ENCODE peak calls at places on chromosomes 4 and X, in eight cellular contexts. One of them, this sample, is unnamed.

GRCh38 chrX:13778916-13779315 is 38.0 kb downstream of the GPM6B start:
- DNase-seq in NT2/D1: no peak
- DNase-seq in right lobe of liver: no peak
- DNase-seq in tibial artery: no peak
- DNase-seq in GM12865: no peak
- DNase-seq in CD8-positive, alpha-beta memory T cell: no peak
- DNase-seq in lung: no peak
- DNase-seq in fibroblast of lung: peak
- DNase-seq in this sample: peak

GRCh38 chr4:73998040-73999011 is at the start of gene CXCL5:
- DNase-seq in NT2/D1: no peak
- DNase-seq in right lobe of liver: peak
- DNase-seq in tibial artery: no peak
- DNase-seq in GM12865: no peak
- DNase-seq in CD8-positive, alpha-beta memory T cell: no peak
- DNase-seq in lung: no peak
- DNase-seq in fibroblast of lung: peak
- DNase-seq in this sample: no peak

GRCh38 chr4:66045913-66046312 is 375.6 kb upstream of the EPHA5 start:
- DNase-seq in NT2/D1: no peak
- DNase-seq in right lobe of liver: no peak
- DNase-seq in tibial artery: no peak
- DNase-seq in GM12865: no peak
- DNase-seq in CD8-positive, alpha-beta memory T cell: no peak
- DNase-seq in lung: no peak
- DNase-seq in fibroblast of lung: no peak
- DNase-seq in this sample: no peak

GRCh38 chr4:173827707-173828106 is 297.7 kb upstream of the HAND2 start:
- DNase-seq in NT2/D1: no peak
- DNase-seq in right lobe of liver: no peak
- DNase-seq in tibial artery: no peak
- DNase-seq in GM12865: no peak
- DNase-seq in CD8-positive, alpha-beta memory T cell: no peak
- DNase-seq in lung: no peak
- DNase-seq in fibroblast of lung: no peak
- DNase-seq in this sample: peak

GRCh38 chr4:90349632-90350031 is 222.4 kb downstream of the CCSER1 start:
- DNase-seq in NT2/D1: no peak
- DNase-seq in right lobe of liver: no peak
- DNase-seq in tibial artery: no peak
- DNase-seq in GM12865: no peak
- DNase-seq in CD8-positive, alpha-beta memory T cell: no peak
- DNase-seq in lung: no peak
- DNase-seq in fibroblast of lung: peak
- DNase-seq in this sample: no peak

GRCh38 chr4:165207016-165207430 is 338 bp upstream of the KLHL2 start:
- DNase-seq in NT2/D1: no peak
- DNase-seq in right lobe of liver: peak
- DNase-seq in tibial artery: no peak
- DNase-seq in GM12865: peak
- DNase-seq in CD8-positive, alpha-beta memory T cell: peak
- DNase-seq in lung: no peak
- DNase-seq in fibroblast of lung: peak
- DNase-seq in this sample: peak

GRCh38 chr4:128862608-128863313 is 53.3 kb downstream of the JADE1 start:
- DNase-seq in NT2/D1: no peak
- DNase-seq in right lobe of liver: no peak
- DNase-seq in tibial artery: no peak
- DNase-seq in GM12865: peak
- DNase-seq in CD8-positive, alpha-beta memory T cell: peak
- DNase-seq in lung: no peak
- DNase-seq in fibroblast of lung: no peak
- DNase-seq in this sample: no peak

GRCh38 chr4:167031534-167032156 is 202.6 kb downstream of the SPOCK3 start:
- DNase-seq in NT2/D1: no peak
- DNase-seq in right lobe of liver: no peak
- DNase-seq in tibial artery: no peak
- DNase-seq in GM12865: no peak
- DNase-seq in CD8-positive, alpha-beta memory T cell: no peak
- DNase-seq in lung: no peak
- DNase-seq in fibroblast of lung: peak
- DNase-seq in this sample: no peak

GRCh38 chr4:61661960-61662359 is 461.8 kb downstream of the ADGRL3 start:
- DNase-seq in NT2/D1: no peak
- DNase-seq in right lobe of liver: no peak
- DNase-seq in tibial artery: no peak
- DNase-seq in GM12865: no peak
- DNase-seq in CD8-positive, alpha-beta memory T cell: no peak
- DNase-seq in lung: no peak
- DNase-seq in fibroblast of lung: no peak
- DNase-seq in this sample: no peak

GRCh38 chrX:129980540-129981206 is 1.8 kb upstream of the BCORL1 start:
- DNase-seq in NT2/D1: no peak
- DNase-seq in right lobe of liver: peak
- DNase-seq in tibial artery: peak
- DNase-seq in GM12865: peak
- DNase-seq in CD8-positive, alpha-beta memory T cell: no peak
- DNase-seq in lung: peak
- DNase-seq in fibroblast of lung: peak
- DNase-seq in this sample: peak

GRCh38 chr4:70992354-70992753 is 1.1 kb upstream of the DCK start:
- DNase-seq in NT2/D1: no peak
- DNase-seq in right lobe of liver: peak
- DNase-seq in tibial artery: no peak
- DNase-seq in GM12865: peak
- DNase-seq in CD8-positive, alpha-beta memory T cell: no peak
- DNase-seq in lung: no peak
- DNase-seq in fibroblast of lung: no peak
- DNase-seq in this sample: peak

GRCh38 chr4:67456577-67457196 is 88.6 kb downstream of the CENPC start:
- DNase-seq in NT2/D1: no peak
- DNase-seq in right lobe of liver: no peak
- DNase-seq in tibial artery: no peak
- DNase-seq in GM12865: no peak
- DNase-seq in CD8-positive, alpha-beta memory T cell: no peak
- DNase-seq in lung: no peak
- DNase-seq in fibroblast of lung: no peak
- DNase-seq in this sample: no peak

GRCh38 chr4:82790060-82790660 is 8.4 kb downstream of the SCD5 start:
- DNase-seq in NT2/D1: no peak
- DNase-seq in right lobe of liver: no peak
- DNase-seq in tibial artery: no peak
- DNase-seq in GM12865: no peak
- DNase-seq in CD8-positive, alpha-beta memory T cell: no peak
- DNase-seq in lung: no peak
- DNase-seq in fibroblast of lung: no peak
- DNase-seq in this sample: no peak

GRCh38 chr4:40506066-40506465 is 123.6 kb downstream of the RBM47 start:
- DNase-seq in NT2/D1: no peak
- DNase-seq in right lobe of liver: no peak
- DNase-seq in tibial artery: no peak
- DNase-seq in GM12865: no peak
- DNase-seq in CD8-positive, alpha-beta memory T cell: no peak
- DNase-seq in lung: no peak
- DNase-seq in fibroblast of lung: no peak
- DNase-seq in this sample: no peak

GRCh38 chrX:103678199-103678993 is 8.1 kb downstream of the MORF4L2 start:
- DNase-seq in NT2/D1: no peak
- DNase-seq in right lobe of liver: no peak
- DNase-seq in tibial artery: no peak
- DNase-seq in GM12865: no peak
- DNase-seq in CD8-positive, alpha-beta memory T cell: no peak
- DNase-seq in lung: no peak
- DNase-seq in fibroblast of lung: peak
- DNase-seq in this sample: no peak

GRCh38 chrX:104280609-104281008 is 25.9 kb upstream of the ESX1 start:
- DNase-seq in NT2/D1: no peak
- DNase-seq in right lobe of liver: no peak
- DNase-seq in tibial artery: no peak
- DNase-seq in GM12865: no peak
- DNase-seq in CD8-positive, alpha-beta memory T cell: no peak
- DNase-seq in lung: no peak
- DNase-seq in fibroblast of lung: no peak
- DNase-seq in this sample: no peak

GRCh38 chr4:119299221-119300071 is 22.5 kb downstream of the FABP2 start:
- DNase-seq in NT2/D1: no peak
- DNase-seq in right lobe of liver: no peak
- DNase-seq in tibial artery: no peak
- DNase-seq in GM12865: peak
- DNase-seq in CD8-positive, alpha-beta memory T cell: peak
- DNase-seq in lung: no peak
- DNase-seq in fibroblast of lung: peak
- DNase-seq in this sample: peak

GRCh38 chr4:2630556-2631273 is 94.3 kb downstream of the FAM193A start:
- DNase-seq in NT2/D1: no peak
- DNase-seq in right lobe of liver: no peak
- DNase-seq in tibial artery: peak
- DNase-seq in GM12865: peak
- DNase-seq in CD8-positive, alpha-beta memory T cell: no peak
- DNase-seq in lung: no peak
- DNase-seq in fibroblast of lung: no peak
- DNase-seq in this sample: peak

GRCh38 chr4:61443813-61444510 is 243.8 kb downstream of the ADGRL3 start:
- DNase-seq in NT2/D1: no peak
- DNase-seq in right lobe of liver: no peak
- DNase-seq in tibial artery: no peak
- DNase-seq in GM12865: no peak
- DNase-seq in CD8-positive, alpha-beta memory T cell: no peak
- DNase-seq in lung: no peak
- DNase-seq in fibroblast of lung: peak
- DNase-seq in this sample: no peak

GRCh38 chrX:100647739-100648138 is 3.7 kb downstream of the SRPX2 start:
- DNase-seq in NT2/D1: no peak
- DNase-seq in right lobe of liver: no peak
- DNase-seq in tibial artery: no peak
- DNase-seq in GM12865: no peak
- DNase-seq in CD8-positive, alpha-beta memory T cell: no peak
- DNase-seq in lung: no peak
- DNase-seq in fibroblast of lung: peak
- DNase-seq in this sample: no peak

GRCh38 chrX:153921070-153921469 is 5.0 kb downstream of the ARHGAP4 start:
- DNase-seq in NT2/D1: no peak
- DNase-seq in right lobe of liver: no peak
- DNase-seq in tibial artery: no peak
- DNase-seq in GM12865: no peak
- DNase-seq in CD8-positive, alpha-beta memory T cell: no peak
- DNase-seq in lung: no peak
- DNase-seq in fibroblast of lung: no peak
- DNase-seq in this sample: no peak

GRCh38 chr4:3440979-3441500 is 728 bp upstream of the HGFAC start:
- DNase-seq in NT2/D1: no peak
- DNase-seq in right lobe of liver: no peak
- DNase-seq in tibial artery: peak
- DNase-seq in GM12865: no peak
- DNase-seq in CD8-positive, alpha-beta memory T cell: no peak
- DNase-seq in lung: no peak
- DNase-seq in fibroblast of lung: peak
- DNase-seq in this sample: peak

GRCh38 chrX:119618439-119618838 is 12.2 kb upstream of the NKRF start:
- DNase-seq in NT2/D1: no peak
- DNase-seq in right lobe of liver: no peak
- DNase-seq in tibial artery: no peak
- DNase-seq in GM12865: peak
- DNase-seq in CD8-positive, alpha-beta memory T cell: no peak
- DNase-seq in lung: no peak
- DNase-seq in fibroblast of lung: no peak
- DNase-seq in this sample: peak
- H3K4me3 ChIP-seq in NT2/D1: no peak
- H3K4me3 ChIP-seq in right lobe of liver: no peak
- H3K4me3 ChIP-seq in tibial artery: no peak
- H3K4me3 ChIP-seq in GM12865: no peak
- H3K4me3 ChIP-seq in CD8-positive, alpha-beta memory T cell: no peak
- H3K4me3 ChIP-seq in lung: no peak
- H3K4me3 ChIP-seq in fibroblast of lung: no peak
- H3K4me3 ChIP-seq in this sample: no peak

DNA sequence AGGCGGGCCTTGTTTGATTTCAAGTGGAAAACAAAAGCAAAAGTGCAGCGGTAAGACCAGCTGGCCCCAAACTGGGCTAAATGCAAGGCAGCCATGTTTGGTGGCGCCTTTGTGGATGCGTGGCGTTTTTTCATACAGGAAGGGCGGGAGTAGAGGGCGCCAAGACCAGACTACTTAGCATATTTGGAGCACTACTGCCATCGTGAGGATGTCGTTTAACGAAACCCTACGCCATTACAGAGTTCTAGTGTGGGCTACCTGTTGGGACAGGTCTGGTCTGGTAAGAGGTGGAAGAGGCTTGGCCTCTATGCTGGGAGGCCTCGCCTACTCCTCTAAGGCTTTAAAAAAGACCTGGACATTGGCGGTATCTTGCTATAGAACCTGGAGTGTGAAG is 230.7 kb upstream of the STK26 start:
- DNase-seq in NT2/D1: no peak
- DNase-seq in right lobe of liver: no peak
- DNase-seq in tibial artery: no peak
- DNase-seq in GM12865: peak
- DNase-seq in CD8-positive, alpha-beta memory T cell: peak
- DNase-seq in lung: peak
- DNase-seq in fibroblast of lung: peak
- DNase-seq in this sample: no peak
- H3K4me3 ChIP-seq in NT2/D1: no peak
- H3K4me3 ChIP-seq in right lobe of liver: peak
- H3K4me3 ChIP-seq in tibial artery: no peak
- H3K4me3 ChIP-seq in GM12865: no peak
- H3K4me3 ChIP-seq in CD8-positive, alpha-beta memory T cell: no peak
- H3K4me3 ChIP-seq in lung: peak
- H3K4me3 ChIP-seq in fibroblast of lung: no peak
- H3K4me3 ChIP-seq in this sample: no peak

GRCh38 chr4:87009095-87009648 is 74.4 kb downstream of the AFF1 start:
- DNase-seq in NT2/D1: no peak
- DNase-seq in right lobe of liver: no peak
- DNase-seq in tibial artery: no peak
- DNase-seq in GM12865: peak
- DNase-seq in CD8-positive, alpha-beta memory T cell: no peak
- DNase-seq in lung: no peak
- DNase-seq in fibroblast of lung: no peak
- DNase-seq in this sample: peak
- H3K4me3 ChIP-seq in NT2/D1: no peak
- H3K4me3 ChIP-seq in right lobe of liver: peak
- H3K4me3 ChIP-seq in tibial artery: peak
- H3K4me3 ChIP-seq in GM12865: peak
- H3K4me3 ChIP-seq in CD8-positive, alpha-beta memory T cell: peak
- H3K4me3 ChIP-seq in lung: no peak
- H3K4me3 ChIP-seq in fibroblast of lung: peak
- H3K4me3 ChIP-seq in this sample: peak

DNA sequence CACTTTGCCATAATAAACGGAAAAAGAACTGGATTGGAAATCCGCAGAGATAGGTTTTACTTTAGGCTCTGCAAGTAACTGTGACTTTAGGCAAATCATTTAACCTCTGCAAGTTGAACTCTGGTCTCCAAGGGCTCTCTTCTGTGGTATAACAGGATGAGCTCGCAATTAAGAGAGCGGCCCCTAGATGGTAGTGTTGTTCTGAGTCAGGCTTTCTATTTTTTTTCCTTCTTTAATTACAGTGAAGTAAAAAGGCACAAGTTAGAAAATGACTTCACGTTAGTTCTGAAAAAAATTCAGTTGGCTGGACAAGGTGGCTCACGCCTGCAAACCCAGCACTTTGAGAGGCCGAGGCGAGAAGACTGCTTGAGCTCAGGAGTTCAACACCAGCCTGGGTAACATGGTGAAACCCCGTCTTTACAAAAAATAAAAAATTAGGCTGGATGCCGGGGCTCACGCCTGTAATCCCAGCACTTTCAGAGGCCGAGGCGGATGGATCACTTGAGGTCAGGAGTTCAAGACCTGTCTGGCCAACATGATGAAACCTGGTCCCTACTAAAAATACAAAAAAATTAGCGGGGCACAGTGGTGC is 18.0 kb downstream of the RPS3A start:
- DNase-seq in NT2/D1: peak
- DNase-seq in right lobe of liver: peak
- DNase-seq in tibial artery: no peak
- DNase-seq in GM12865: peak
- DNase-seq in CD8-positive, alpha-beta memory T cell: peak
- DNase-seq in lung: peak
- DNase-seq in fibroblast of lung: peak
- DNase-seq in this sample: peak
- H3K4me3 ChIP-seq in NT2/D1: no peak
- H3K4me3 ChIP-seq in right lobe of liver: no peak
- H3K4me3 ChIP-seq in tibial artery: no peak
- H3K4me3 ChIP-seq in GM12865: no peak
- H3K4me3 ChIP-seq in CD8-positive, alpha-beta memory T cell: no peak
- H3K4me3 ChIP-seq in lung: no peak
- H3K4me3 ChIP-seq in fibroblast of lung: no peak
- H3K4me3 ChIP-seq in this sample: no peak